ENCODE peak calls at places on chromosomes 3 and 15, in five cellular contexts. M is neuronal stem cell, A is mesenchymal stem cell, K is H1, X is trophoblast cell. J is an unnamed sample.

GRCh38 chr15:67433495-67434099 is 87.3 kb upstream of the C15orf61 start:
- DNase-seq in M (peak; percentile 37), A (peak; percentile 62), K (peak; percentile 79), X (peak; percentile 77), J (peak; percentile 56)

GRCh38 chr3:15953841-15954240 is 156.1 kb upstream of the ANKRD28 start:
- DNase-seq in M (no peak), K (no peak), A (no peak), X (peak; percentile 44), J (no peak)

GRCh38 chr15:65833501-65834220 is 35.6 kb upstream of the RAB11A start:
- DNase-seq in X (no peak), A (no peak), K (no peak), M (no peak), J (no peak)

GRCh38 chr3:123457841-123458240 is 9.0 kb upstream of the ADCY5 start:
- DNase-seq in K (no peak), A (no peak), X (no peak), M (no peak), J (peak; percentile 60)

GRCh38 chr3:29922990-29923746 is 642.3 kb downstream of the RBMS3 start:
- DNase-seq in A (peak; percentile 93), M (no peak), X (no peak), K (no peak), J (no peak)

GRCh38 chr15:77542491-77543001 is 90.2 kb downstream of the LINGO1 start:
- DNase-seq in A (peak; percentile 16), M (no peak), K (no peak), X (no peak), J (no peak)

GRCh38 chr15:60244813-60245212 is 153.0 kb downstream of the ANXA2 start:
- DNase-seq in K (no peak), M (no peak), A (no peak), X (no peak), J (no peak)

GRCh38 chr3:99954914-99955644 is 137.4 kb downstream of the CMSS1 start:
- DNase-seq in X (no peak), M (no peak), K (no peak), A (no peak), J (no peak)

GRCh38 chr3:56620371-56620770 is 62.7 kb downstream of the TASOR start:
- DNase-seq in K (no peak), M (no peak), X (no peak), A (peak; percentile 50), J (no peak)

GRCh38 chr3:142971431-142971830 is 8.0 kb upstream of the PAQR9 start:
- DNase-seq in M (no peak), A (no peak), K (no peak), X (no peak), J (no peak)

GRCh38 chr15:75750261-75751050 is 37.8 kb upstream of the CSPG4 start:
- DNase-seq in K (no peak), A (no peak), X (no peak), M (no peak), J (no peak)

GRCh38 chr3:40803311-40803710 is 278.6 kb downstream of the ZNF621 start:
- DNase-seq in A (no peak), M (no peak), X (no peak), K (no peak), J (no peak)

GRCh38 chr3:52041118-52041847 is 15.1 kb downstream of the DUSP7 start:
- DNase-seq in K (no peak), A (no peak), X (no peak), M (no peak), J (peak; percentile 55)

GRCh38 chr3:15654096-15654495 is 52.6 kb downstream of the BTD start:
- DNase-seq in K (no peak), X (no peak), A (no peak), M (no peak), J (no peak)

GRCh38 chr15:65028921-65029735 is at the start of gene MTFMT:
- DNase-seq in X (peak; percentile 86), K (peak; percentile 98), A (peak; percentile 80), M (peak; percentile 83), J (peak; percentile 89)

GRCh38 chr3:38574411-38575278 is 74.8 kb downstream of the SCN5A start:
- DNase-seq in K (peak; percentile 37), A (peak; percentile 10), X (peak; percentile 1), M (no peak), J (peak; percentile 30)

GRCh38 chr15:31274496-31275330 is 51.9 kb upstream of the KLF13 start:
- DNase-seq in X (no peak), A (peak; percentile 18), K (peak; percentile 35), M (no peak), J (peak; percentile 23)

GRCh38 chr3:40690696-40691597 is 166.2 kb downstream of the ZNF621 start:
- DNase-seq in M (no peak), A (no peak), K (no peak), X (no peak), J (no peak)

GRCh38 chr3:52388348-52388821 is 56.5 kb downstream of the SEMA3G start:
- DNase-seq in A (no peak), M (no peak), K (peak; percentile 83), X (no peak), J (peak; percentile 82)

GRCh38 chr3:66372681-66373350 is 128.0 kb downstream of the LRIG1 start:
- DNase-seq in K (peak; percentile 68), M (no peak), A (no peak), X (peak; percentile 80), J (peak; percentile 84)

GRCh38 chr15:66290518-66290917 is 2.9 kb upstream of the DIS3L start:
- DNase-seq in X (no peak), M (no peak), K (no peak), A (no peak), J (no peak)

GRCh38 chr3:157857461-157857860 is 248.8 kb downstream of the SHOX2 start:
- DNase-seq in A (no peak), M (no peak), K (no peak), X (no peak), J (no peak)

GRCh38 chr3:124702950-124703349 is 27.3 kb upstream of the UMPS start:
- DNase-seq in K (no peak), A (no peak), M (no peak), X (no peak), J (no peak)

GRCh38 chr15:70250208-70251201 is 152.8 kb upstream of the TLE3 start:
- DNase-seq in A (no peak), M (no peak), X (no peak), K (no peak), J (no peak)

GRCh38 chr15:53710906-53711305 is 48.6 kb downstream of the WDR72 start:
- DNase-seq in A (no peak), K (no peak), M (peak; percentile 12), X (no peak), J (no peak)

GRCh38 chr15:41482070-41482469 is 11.6 kb upstream of the ITPKA start:
- DNase-seq in X (no peak), M (no peak), A (no peak), K (no peak), J (no peak)

GRCh38 chr3:11185564-11186317 is 31.4 kb downstream of the HRH1 start:
- DNase-seq in K (no peak), A (peak; percentile 79), M (no peak), X (peak; percentile 9), J (no peak)

GRCh38 chr15:74418575-74419338 is 15.0 kb downstream of the SEMA7A start:
- DNase-seq in K (no peak), M (no peak), X (no peak), A (no peak), J (no peak)

GRCh38 chr3:17023006-17023664 is 138.4 kb downstream of the PLCL2 start:
- DNase-seq in K (no peak), M (no peak), X (no peak), A (peak; percentile 16), J (no peak)

GRCh38 chr3:63980830-63981498 is 42.3 kb downstream of the PSMD6 start:
- DNase-seq in K (no peak), X (peak; percentile 54), A (no peak), M (no peak), J (no peak)

GRCh38 chr3:128775241-128775640 is 49.3 kb downstream of the RAB7A start:
- DNase-seq in M (no peak), X (no peak), K (no peak), A (no peak), J (no peak)

GRCh38 chr3:79236488-79236887 is 531.3 kb downstream of the ROBO1 start:
- DNase-seq in M (no peak), K (no peak), A (no peak), X (no peak), J (no peak)

GRCh38 chr3:49534581-49535495 is 19.4 kb upstream of the BSN start:
- DNase-seq in K (peak; percentile 62), M (peak; percentile 80), X (no peak), A (no peak), J (peak; percentile 82)

GRCh38 chr3:31226331-31226730 is 306.4 kb upstream of the STT3B start:
- DNase-seq in X (no peak), A (no peak), M (no peak), K (no peak), J (no peak)

GRCh38 chr15:100191161-100191560 is 150.6 kb downstream of the ADAMTS17 start:
- DNase-seq in X (no peak), K (no peak), M (no peak), A (no peak), J (peak; percentile 24)

DNA sequence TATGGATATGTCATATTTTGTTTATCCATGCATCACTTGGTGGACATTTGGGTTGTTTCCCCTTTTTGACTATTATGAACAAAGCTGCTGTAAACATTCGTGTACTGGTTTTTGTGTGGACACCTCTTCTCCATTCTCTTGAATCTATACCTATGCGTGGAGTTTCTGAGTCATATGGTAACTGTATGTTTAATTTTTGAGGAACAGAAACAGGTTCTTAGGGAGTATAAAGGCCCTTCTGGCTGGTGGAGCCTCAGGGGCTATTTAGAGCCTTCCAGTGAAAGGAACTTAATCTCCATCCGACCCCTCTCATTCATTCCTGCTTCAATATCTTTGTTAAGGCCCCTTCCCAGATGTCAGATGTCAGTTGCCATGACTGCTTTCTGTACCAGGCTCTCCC is 14.1 kb upstream of the CTXND1 start:
- DNase-seq in A (no peak), X (no peak), K (no peak), M (no peak), J (no peak)
- H2BK12ac ChIP-seq in A (no peak overlapping the region), X (no peak overlapping the region), K (no peak overlapping the region), M (no peak overlapping the region), J (no peak overlapping the region)

GRCh38 chr15:35254052-35254451 is 169.0 kb upstream of the NANOGP8 start:
- DNase-seq in K (no peak), X (no peak), A (no peak), M (no peak), J (no peak)

GRCh38 chr15:35256141-35256540 is 171.0 kb upstream of the NANOGP8 start:
- DNase-seq in K (no peak), M (no peak), X (no peak), A (no peak), J (no peak)

GRCh38 chr15:35260961-35261360 is 175.9 kb upstream of the NANOGP8 start:
- DNase-seq in M (no peak), X (no peak), A (no peak), K (no peak), J (no peak)

GRCh38 chr15:35252351-35252865 is 167.3 kb upstream of the NANOGP8 start:
- DNase-seq in K (no peak), M (no peak), X (no peak), A (no peak), J (no peak)

GRCh38 chr15:35256555-35256954 is 171.5 kb upstream of the NANOGP8 start:
- DNase-seq in X (no peak), K (no peak), A (peak; percentile 17), M (no peak), J (no peak)
- H2AFZ ChIP-seq in X (no peak overlapping the region), K (no peak overlapping the region), A (no peak overlapping the region), M (peak overlapping the region; percentile 21), J (no peak overlapping the region)

GRCh38 chr3:36693670-36694069 is 70.7 kb downstream of the DCLK3 start:
- DNase-seq in A (no peak), X (no peak), M (no peak), K (no peak), J (no peak)
- H2BK12ac ChIP-seq in A (no peak overlapping the region), X (no peak overlapping the region), M (no peak overlapping the region), K (no peak overlapping the region), J (no peak overlapping the region)

GRCh38 chr3:170418422-170419300 is at the start of gene CLDN11:
- DNase-seq in A (peak; percentile 49), X (no peak), M (no peak), K (peak; percentile 83), J (peak; percentile 78)
- H2AFZ ChIP-seq in A (no peak within 1 kb of the TSS), X (no peak within 1 kb of the TSS), M (no peak within 1 kb of the TSS), K (peak within 1 kb of the TSS; percentile 91), J (no peak within 1 kb of the TSS)

J was measured in H9.